ENCODE peak calls at places on chromosomes 2 and 18, in eight cellular contexts. L is uterus, V is upper lobe of right lung, J is AG09309, R is fibroblast of the aortic adventitia, H is IMR-90, F is GM23338, E is choroid plexus epithelial cell. S is an unnamed sample.

GRCh38 chr2:234135750-234136221 is 85.3 kb downstream of the SPP2 start:
- DNase-seq in L (no peak), V (peak; percentile 71), J (peak; percentile 20), R (peak; percentile 84), H (peak; percentile 76), F (peak; percentile 95), E (peak; percentile 82), S (peak; percentile 81)

GRCh38 chr18:50465211-50466153 is 90.6 kb downstream of the SKA1 start:
- DNase-seq in L (no peak), V (no peak), J (no peak), R (no peak), H (no peak), F (no peak), E (no peak), S (no peak)

GRCh38 chr2:70835643-70836042 is at the start of gene CD207:
- DNase-seq in L (no peak), V (peak; percentile 41), J (no peak), R (no peak), H (no peak), F (no peak), E (no peak), S (no peak)

GRCh38 chr2:230712443-230713330 is at the start of gene CAB39:
- DNase-seq in L (peak; percentile 87), V (peak; percentile 94), J (no peak), R (peak; percentile 79), H (peak; percentile 86), F (peak; percentile 95), E (peak; percentile 88), S (peak; percentile 52)

GRCh38 chr2:162301151-162301804 is 17.2 kb downstream of the IFIH1 start:
- DNase-seq in L (peak; percentile 41), V (no peak), J (no peak), R (peak; percentile 82), H (peak; percentile 75), F (peak; percentile 66), E (peak; percentile 88), S (no peak)

GRCh38 chr2:172962824-172963223 is 112.8 kb upstream of the MAP3K20 start:
- DNase-seq in L (no peak), V (no peak), J (no peak), R (peak; percentile 47), H (peak; percentile 78), F (no peak), E (peak; percentile 63), S (no peak)

GRCh38 chr18:36075862-36076587 is 8.7 kb upstream of the RPRD1A start:
- DNase-seq in L (no peak), V (no peak), J (peak; percentile 62), R (peak; percentile 45), H (peak; percentile 89), F (no peak), E (peak; percentile 90), S (peak; percentile 73)

GRCh38 chr18:77111449-77112160 is 21.0 kb downstream of the MBP start:
- DNase-seq in L (no peak), V (no peak), J (no peak), R (no peak), H (no peak), F (no peak), E (no peak), S (no peak)

GRCh38 chr2:45710468-45710867 is 59.0 kb downstream of the PRKCE start:
- DNase-seq in L (no peak), V (no peak), J (no peak), R (no peak), H (no peak), F (no peak), E (no peak), S (no peak)

GRCh38 chr2:128384446-128384845 is 65.8 kb upstream of the HS6ST1 start:
- DNase-seq in L (no peak), V (peak; percentile 28), J (no peak), R (no peak), H (no peak), F (no peak), E (no peak), S (no peak)

GRCh38 chr18:8045890-8046289 is 478.8 kb downstream of the PTPRM start:
- DNase-seq in L (no peak), V (no peak), J (no peak), R (no peak), H (no peak), F (no peak), E (no peak), S (no peak)

GRCh38 chr2:216385478-216385877 is 13.2 kb upstream of the MARCHF4 start:
- DNase-seq in L (no peak), V (no peak), J (no peak), R (no peak), H (no peak), F (no peak), E (no peak), S (no peak)

GRCh38 chr18:68215931-68216330 is 499.0 kb downstream of the TMX3 start:
- DNase-seq in L (no peak), V (no peak), J (peak; percentile 61), R (peak; percentile 28), H (peak; percentile 45), F (no peak), E (peak; percentile 73), S (no peak)

DNA sequence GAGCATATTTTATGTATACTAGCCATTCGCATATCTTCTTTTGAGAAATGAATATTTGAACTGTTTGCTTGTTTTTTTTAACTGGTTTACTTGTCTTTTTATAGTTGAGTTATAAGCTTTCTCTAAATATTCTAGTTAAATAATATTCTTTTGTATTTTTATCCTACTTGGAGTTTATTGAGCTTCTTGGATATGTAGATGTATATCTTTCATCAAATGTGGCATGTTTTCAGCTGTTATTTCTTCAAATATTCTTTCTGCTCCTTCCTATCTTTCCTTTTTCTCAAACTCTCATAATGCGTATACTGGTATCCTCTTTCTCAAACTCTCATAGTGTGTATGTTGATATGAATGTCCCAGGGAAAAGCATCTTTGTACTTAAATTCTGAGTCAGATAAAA is 100.3 kb upstream of the NCKAP5 start:
- DNase-seq in L (no peak), V (no peak), J (no peak), R (no peak), H (no peak), F (no peak), E (no peak), S (no peak)
- H3K4me3 ChIP-seq in L (no peak overlapping the region), V (no peak overlapping the region), J (no peak overlapping the region), R (no peak overlapping the region), H (no peak overlapping the region), F (no peak overlapping the region), E (no peak overlapping the region), S (no peak overlapping the region)

GRCh38 chr18:63552581-63552980 is 10.4 kb downstream of the SERPINB12 start:
- DNase-seq in L (no peak), V (no peak), J (no peak), R (no peak), H (no peak), F (no peak), E (no peak), S (no peak)
- H3K4me3 ChIP-seq in L (no peak overlapping the region), V (no peak overlapping the region), J (no peak overlapping the region), R (no peak overlapping the region), H (no peak overlapping the region), F (no peak overlapping the region), E (no peak overlapping the region), S (no peak overlapping the region)

GRCh38 chr2:102048465-102048864 is 56.7 kb downstream of the IL1R2 start:
- DNase-seq in L (peak; percentile 42), V (no peak), J (no peak), R (no peak), H (peak; percentile 73), F (no peak), E (peak; percentile 76), S (no peak)
- H3K4me3 ChIP-seq in L (no peak overlapping the region), V (no peak overlapping the region), J (no peak overlapping the region), R (no peak overlapping the region), H (no peak overlapping the region), F (no peak overlapping the region), E (no peak overlapping the region), S (no peak overlapping the region)

DNA sequence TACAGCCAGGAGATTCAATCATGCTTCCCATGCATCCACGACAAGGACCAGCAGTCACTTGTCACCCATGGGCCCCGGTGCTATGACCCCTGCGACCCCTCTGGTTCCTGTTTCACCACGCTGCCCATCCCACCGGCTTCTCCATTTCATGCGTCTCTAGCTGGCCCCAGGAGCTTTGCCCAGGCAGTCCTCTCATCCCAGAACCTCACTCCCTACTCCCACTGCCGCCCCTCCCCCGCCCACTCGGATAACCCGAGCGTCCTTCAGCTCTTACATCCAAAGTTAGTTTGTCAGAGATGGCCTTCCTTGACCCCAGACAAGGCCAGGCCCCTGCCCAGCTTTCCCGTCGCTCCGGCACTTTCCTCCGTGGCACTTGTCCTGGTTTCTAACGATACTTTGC is 222.5 kb downstream of the TFCP2L1 start:
- DNase-seq in L (no peak), V (no peak), J (no peak), R (no peak), H (no peak), F (peak; percentile 30), E (no peak), S (no peak)
- H3K4me3 ChIP-seq in L (no peak overlapping the region), V (no peak overlapping the region), J (no peak overlapping the region), R (no peak overlapping the region), H (no peak overlapping the region), F (no peak overlapping the region), E (no peak overlapping the region), S (no peak overlapping the region)

GRCh38 chr2:15818186-15818795 is 122.1 kb upstream of the MYCN start:
- DNase-seq in L (no peak), V (no peak), J (no peak), R (no peak), H (no peak), F (no peak), E (no peak), S (no peak)

GRCh38 chr2:15820283-15820591 is 120.1 kb upstream of the MYCN start:
- DNase-seq in L (no peak), V (no peak), J (no peak), R (no peak), H (no peak), F (no peak), E (no peak), S (no peak)

GRCh38 chr2:15820927-15821326 is 119.4 kb upstream of the MYCN start:
- DNase-seq in L (no peak), V (no peak), J (no peak), R (no peak), H (no peak), F (no peak), E (no peak), S (no peak)

GRCh38 chr2:15818881-15819280 is 121.5 kb upstream of the MYCN start:
- DNase-seq in L (no peak), V (no peak), J (no peak), R (no peak), H (no peak), F (no peak), E (no peak), S (no peak)

DNA sequence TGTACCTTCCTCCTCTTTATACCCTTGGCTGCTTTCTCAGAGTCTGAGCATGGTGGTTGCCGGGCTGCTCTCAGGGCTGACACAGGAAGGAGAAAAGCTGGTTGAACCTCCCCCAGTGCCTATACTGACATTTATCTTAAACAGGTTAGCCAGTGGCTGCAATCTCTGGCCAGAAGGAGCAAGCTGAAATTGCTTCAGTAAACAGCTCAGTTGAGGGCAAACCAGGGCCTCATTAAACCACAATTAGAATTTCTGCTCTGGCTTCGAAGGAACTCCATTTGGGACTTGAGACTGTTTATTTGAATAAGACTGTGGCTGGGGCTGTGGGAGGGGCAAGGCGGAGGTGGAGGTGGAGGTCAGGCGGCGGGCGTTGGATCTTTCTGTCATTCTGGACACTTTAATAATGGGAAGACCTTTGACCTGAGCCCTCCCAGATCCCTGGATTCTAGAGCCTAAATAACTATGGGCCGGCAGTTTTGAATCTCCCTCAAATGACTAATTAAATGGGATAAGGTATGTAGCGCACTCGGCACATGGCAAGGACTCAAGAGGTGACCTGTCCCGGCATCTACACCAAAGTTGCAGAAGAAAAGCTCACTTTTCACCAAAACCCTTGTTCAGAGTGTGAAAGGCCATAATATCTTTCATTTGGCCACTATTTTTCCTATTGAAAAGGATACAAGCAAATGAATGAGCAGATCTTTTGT is 120.6 kb upstream of the MYCN start:
- DNase-seq in L (no peak), V (no peak), J (no peak), R (no peak), H (no peak), F (no peak), E (no peak), S (no peak)
- H3K4me3 ChIP-seq in L (no peak overlapping the region), V (no peak overlapping the region), J (no peak overlapping the region), R (no peak overlapping the region), H (no peak overlapping the region), F (no peak overlapping the region), E (no peak overlapping the region), S (no peak overlapping the region)